ENCODE peak calls at places on chromosomes 2 and 18, in ten cellular contexts. I is PC-3; A is upper lobe of right lung; S is transverse colon; L is left ventricle myocardium inferior; N is CD8-positive, alpha-beta T cell; E is BE2C; F is heart left ventricle; J is SK-N-SH; W is psoas muscle. X is an unnamed sample. For H3K9me3, the result is how much of the 10 kb centered on the place peaks cover.

GRCh38 chr2:98514879-98515570 is 70.4 kb downstream of the INPP4A start:
- DNase-seq in A (no peak), E (no peak), W (no peak), N (no peak), L (no peak), S (no peak), I (peak), J (no peak), F (no peak), X (peak)

GRCh38 chr18:8341481-8342230 is 267.6 kb upstream of the RAB12 start:
- DNase-seq in A (no peak), L (no peak), E (no peak), F (no peak), S (no peak), J (no peak), W (no peak), N (no peak), I (peak), X (no peak)

GRCh38 chr2:231680992-231681852 is 27.1 kb upstream of the PTMA start:
- DNase-seq in S (peak), E (peak), I (peak), W (peak), J (peak), L (peak), N (no peak), F (peak), A (peak), X (peak)

GRCh38 chr2:460861-461260 is 173.0 kb upstream of the ALKAL2 start:
- DNase-seq in J (no peak), F (no peak), I (peak), N (peak), E (no peak), S (peak), W (no peak), A (no peak), L (no peak), X (no peak)

GRCh38 chr2:217868265-217868892 is 134.4 kb downstream of the TNS1 start:
- DNase-seq in S (no peak), I (no peak), L (no peak), A (no peak), J (no peak), W (no peak), E (no peak), N (no peak), F (no peak), X (no peak)

GRCh38 chr2:165876712-165877111 is 76.9 kb downstream of the TTC21B start:
- DNase-seq in A (no peak), L (no peak), E (no peak), I (no peak), F (no peak), W (no peak), J (no peak), N (no peak), S (no peak), X (no peak)

GRCh38 chr18:58507881-58508280 is 121.0 kb downstream of the ALPK2 start:
- DNase-seq in J (no peak), A (no peak), S (no peak), F (no peak), N (no peak), L (no peak), W (no peak), I (peak), E (no peak), X (no peak)

GRCh38 chr2:85111819-85112281 is 21.3 kb upstream of the TCF7L1 start:
- DNase-seq in E (no peak), S (no peak), A (no peak), L (no peak), F (no peak), N (no peak), W (no peak), I (peak), J (no peak), X (no peak)

GRCh38 chr2:98778153-98778552 is 47.2 kb upstream of the MGAT4A start:
- DNase-seq in W (no peak), I (no peak), N (no peak), F (no peak), L (no peak), E (no peak), J (no peak), S (no peak), A (no peak), X (no peak)

GRCh38 chr2:70861774-70862644 is 26.4 kb upstream of the CD207 start:
- DNase-seq in E (peak), N (peak), F (peak), A (peak), L (peak), I (peak), W (peak), J (peak), S (peak), X (peak)

GRCh38 chr2:96817882-96818281 is 1.8 kb downstream of the CNNM3 start:
- DNase-seq in I (no peak), E (no peak), A (no peak), N (no peak), L (no peak), S (no peak), F (no peak), J (no peak), W (no peak), X (no peak)

GRCh38 chr2:222304737-222305509 is 6.1 kb upstream of the PAX3 start:
- DNase-seq in A (no peak), F (no peak), S (no peak), N (no peak), I (no peak), L (no peak), J (no peak), E (no peak), W (no peak), X (no peak)

GRCh38 chr2:121686218-121686617 is 37.0 kb upstream of the CLASP1 start:
- DNase-seq in E (no peak), I (no peak), W (no peak), S (no peak), L (no peak), J (no peak), F (no peak), A (no peak), N (no peak), X (no peak)

GRCh38 chr2:197777823-197778407 is 7.2 kb downstream of the BOLL start:
- DNase-seq in A (no peak), F (no peak), N (no peak), I (peak), S (no peak), J (peak), L (no peak), E (peak), W (no peak), X (no peak)

GRCh38 chr18:33231474-33232317 is 208.8 kb downstream of the CCDC178 start:
- DNase-seq in S (peak), F (peak), I (peak), L (peak), E (peak), N (peak), J (peak), A (peak), W (peak), X (peak)

GRCh38 chr2:86082768-86083167 is 22.9 kb downstream of the POLR1A start:
- DNase-seq in W (no peak), E (no peak), F (no peak), L (no peak), J (no peak), A (no peak), I (no peak), S (no peak), N (no peak), X (no peak)

GRCh38 chr18:45370190-45371010 is 244.9 kb upstream of the SLC14A2 start:
- DNase-seq in I (no peak), A (no peak), S (no peak), E (peak), L (no peak), F (no peak), J (no peak), N (no peak), W (no peak), X (no peak)

GRCh38 chr2:53036196-53036595 is 731.4 kb upstream of the CHAC2 start:
- DNase-seq in E (no peak), N (no peak), A (no peak), J (no peak), I (no peak), S (no peak), W (no peak), L (no peak), F (no peak), X (no peak)

GRCh38 chr2:47145466-47145865 is 9.6 kb downstream of the STPG4 start:
- DNase-seq in N (no peak), S (no peak), A (no peak), J (no peak), E (no peak), W (no peak), I (no peak), F (no peak), L (no peak), X (no peak)

GRCh38 chr2:953975-954686 is 3.5 kb downstream of the SNTG2 start:
- DNase-seq in J (peak), I (peak), N (no peak), W (no peak), E (no peak), L (no peak), A (no peak), F (no peak), S (no peak), X (no peak)

GRCh38 chr2:127610561-127610960 is 35.4 kb upstream of the GPR17 start:
- DNase-seq in A (peak), J (no peak), N (no peak), W (no peak), L (no peak), I (no peak), S (peak), E (no peak), F (no peak), X (no peak)

GRCh38 chr2:203583696-203584095 is 48.6 kb upstream of the RAPH1 start:
- DNase-seq in A (no peak), E (no peak), I (peak), W (no peak), L (no peak), F (peak), S (peak), J (no peak), N (no peak), X (no peak)

GRCh38 chr18:9048808-9049494 is 53.5 kb upstream of the NDUFV2 start:
- DNase-seq in A (no peak), N (no peak), W (no peak), F (no peak), L (no peak), E (no peak), J (no peak), S (no peak), I (peak), X (no peak)

GRCh38 chr2:84451579-84451978 is 7.5 kb downstream of the SUCLG1 start:
- DNase-seq in F (no peak), N (no peak), I (no peak), A (no peak), J (no peak), L (no peak), E (no peak), S (no peak), W (no peak), X (no peak)

GRCh38 chr2:176648691-176649297 is 379.6 kb downstream of the MTX2 start:
- DNase-seq in I (no peak), E (no peak), J (no peak), A (no peak), L (no peak), W (no peak), F (no peak), N (no peak), S (no peak), X (no peak)

GRCh38 chr2:16393483-16394071 is 272.1 kb downstream of the CYRIA start:
- DNase-seq in S (no peak), W (no peak), F (no peak), L (no peak), A (no peak), J (no peak), E (peak), N (no peak), I (no peak), X (no peak)

GRCh38 chr18:58338961-58339722 is 289.7 kb downstream of the ALPK2 start:
- DNase-seq in S (no peak), N (no peak), I (no peak), E (no peak), L (no peak), W (no peak), F (no peak), J (no peak), A (no peak), X (peak)

GRCh38 chr2:167342769-167343168 is 454.5 kb downstream of the XIRP2 start:
- DNase-seq in I (peak), S (no peak), J (peak), A (no peak), F (no peak), W (no peak), N (no peak), L (no peak), E (no peak), X (no peak)
- TF ChIP-seq CTCF in I (peak), S (no peak), J (peak), A (no peak), F (no peak), W (no peak), N (no peak), L (no peak), E (no peak), X (no peak)

DNA sequence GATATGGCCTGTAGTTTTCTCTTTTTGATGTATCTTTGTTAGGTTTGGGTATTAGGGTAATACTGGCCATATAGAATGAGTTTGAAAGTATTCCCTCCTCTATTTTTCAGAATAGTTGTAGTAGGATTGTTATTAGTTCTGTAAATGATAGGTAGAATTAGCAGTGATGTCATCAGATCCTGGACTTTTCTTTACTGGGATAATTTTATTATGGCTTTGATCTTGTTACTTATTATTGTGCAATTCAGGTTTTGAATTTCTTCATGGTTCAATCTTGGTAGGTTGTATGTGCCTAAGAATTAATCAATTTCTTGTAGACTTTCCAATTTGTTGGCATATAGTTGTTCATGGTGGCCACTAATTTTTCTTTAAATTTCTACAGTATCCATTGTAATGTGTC is 916.6 kb downstream of the CCDC85A start:
- DNase-seq in E (no peak), W (no peak), N (no peak), L (no peak), I (no peak), S (no peak), J (no peak), A (no peak), F (no peak), X (no peak)
- H3K9me3 ChIP-seq in E (under half), W (under half), N (under half), L (half or more), I (under half), S (under half), J (under half), A (under half), F (under half), X (under half)

GRCh38 chr2:58620127-58620526 is 379.0 kb upstream of the FANCL start:
- DNase-seq in W (no peak), J (no peak), E (no peak), A (no peak), I (peak), L (no peak), N (no peak), F (no peak), S (no peak), X (no peak)

GRCh38 chr2:58609306-58609705 is 368.2 kb upstream of the FANCL start:
- DNase-seq in A (no peak), W (no peak), N (no peak), I (peak), F (no peak), S (no peak), L (no peak), J (no peak), E (no peak), X (no peak)

DNA sequence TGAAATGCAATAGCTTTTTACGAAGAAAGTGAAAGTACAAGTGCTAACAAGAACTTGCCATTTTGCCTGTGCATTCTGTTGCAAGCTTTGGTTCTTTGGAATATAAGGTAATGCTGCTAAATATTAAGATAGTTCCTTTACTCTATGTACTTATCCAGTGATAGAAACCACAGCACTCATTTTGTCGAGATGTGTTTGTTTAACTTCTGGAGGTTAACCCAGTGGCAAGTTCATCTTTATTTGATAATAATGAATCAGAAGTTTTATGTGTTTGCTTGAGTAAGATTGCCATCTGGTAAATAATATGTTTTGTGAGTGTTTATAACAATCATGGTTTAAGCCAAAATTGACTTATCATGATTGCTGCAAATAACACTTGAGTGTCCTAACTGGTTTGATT is 373.1 kb upstream of the FANCL start:
- DNase-seq in F (no peak), L (no peak), A (no peak), E (no peak), J (no peak), W (no peak), I (peak), S (no peak), N (no peak), X (no peak)
- H3K4me3 ChIP-seq in F (no peak), L (no peak), A (no peak), E (no peak), J (no peak), W (no peak), I (peak), S (no peak), N (no peak), X (no peak)

GRCh38 chr2:64348386-64349142 is 105.4 kb upstream of the LGALSL start:
- DNase-seq in A (no peak), J (no peak), I (peak), N (no peak), E (no peak), F (no peak), L (no peak), S (no peak), W (no peak), X (no peak)

GRCh38 chr2:64350996-64351395 is 103.0 kb upstream of the LGALSL start:
- DNase-seq in L (no peak), F (no peak), W (no peak), A (no peak), I (no peak), S (no peak), J (no peak), E (no peak), N (no peak), X (no peak)

GRCh38 chr2:64352292-64352691 is 101.7 kb upstream of the LGALSL start:
- DNase-seq in E (no peak), I (peak), W (no peak), N (no peak), J (no peak), L (no peak), A (no peak), S (no peak), F (no peak), X (no peak)

GRCh38 chr2:64345998-64346397 is 108.0 kb upstream of the LGALSL start:
- DNase-seq in F (no peak), S (no peak), L (no peak), N (no peak), I (peak), A (no peak), W (no peak), E (no peak), J (no peak), X (no peak)

DNA sequence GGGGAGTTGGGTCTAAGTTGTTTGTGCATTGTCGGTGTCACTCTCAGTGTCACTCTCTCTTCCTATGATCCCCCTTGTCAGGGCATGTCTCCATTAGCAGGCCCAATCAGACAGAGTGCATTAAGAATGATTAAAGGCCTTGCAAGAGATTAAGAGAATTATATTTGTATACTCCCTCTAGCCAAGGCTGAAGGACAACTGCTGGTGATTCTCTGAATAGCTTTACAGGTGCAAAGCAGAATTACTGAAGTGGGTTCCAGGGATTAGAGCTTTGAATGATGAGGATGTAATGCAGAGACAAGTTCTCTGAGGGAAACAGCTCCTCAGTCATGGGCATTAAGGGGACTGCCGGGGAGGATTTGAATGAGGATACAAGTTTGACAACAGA is 104.8 kb upstream of the LGALSL start:
- DNase-seq in I (no peak), N (no peak), F (no peak), A (no peak), S (no peak), J (no peak), W (no peak), E (no peak), L (no peak), X (no peak)
- TF ChIP-seq CTCF in I (no peak), N (no peak), F (no peak), A (no peak), S (no peak), J (no peak), W (no peak), E (no peak), L (no peak), X (no peak)

GRCh38 chr2:24844023-24844685 is 50.9 kb downstream of the CENPO start:
- DNase-seq in N (no peak), S (no peak), W (no peak), L (peak), A (no peak), I (no peak), F (no peak), E (no peak), J (no peak), X (no peak)

GRCh38 chr2:24843461-24843860 is 50.2 kb downstream of the CENPO start:
- DNase-seq in W (no peak), I (no peak), S (no peak), L (peak), E (no peak), F (no peak), A (no peak), J (no peak), N (no peak), X (no peak)

GRCh38 chr2:24842081-24843050 is 49.1 kb downstream of the CENPO start:
- DNase-seq in J (no peak), A (no peak), I (no peak), F (no peak), S (no peak), N (no peak), W (no peak), E (no peak), L (peak), X (no peak)

GRCh38 chr2:24840962-24841945 is 48.0 kb downstream of the CENPO start:
- DNase-seq in L (no peak), I (no peak), W (no peak), J (no peak), E (no peak), S (no peak), N (no peak), A (no peak), F (no peak), X (no peak)

GRCh38 chr2:24845691-24846090 is 52.5 kb downstream of the CENPO start:
- DNase-seq in A (no peak), N (no peak), F (no peak), W (no peak), I (no peak), S (no peak), J (no peak), E (no peak), L (no peak), X (no peak)
- H3K9me3 ChIP-seq in A (under half), N (under half), F (under half), W (under half), I (under half), S (under half), J (under half), E (under half), L (under half), X (under half)

X was measured in ovary.